ENCODE peak calls at places on chromosomes 5 and 9, in seven cellular contexts. F, H, B, U, R, Q and E are unnamed samples.

GRCh38 chr5:170338272-170338671 is 40.7 kb upstream of the LCP2 start:
- DNase-seq in F (no peak), H (no peak), B (no peak), U (no peak), R (no peak), Q (no peak), E (no peak)

GRCh38 chr5:55896663-55897062 is 45.5 kb downstream of the IL31RA start:
- DNase-seq in F (no peak), H (no peak), B (no peak), U (no peak), R (no peak), Q (no peak), E (no peak)

GRCh38 chr9:104971521-104971920 is 43.6 kb upstream of the ABCA1 start:
- DNase-seq in F (no peak), H (no peak), B (no peak), U (no peak), R (no peak), Q (no peak), E (no peak)

GRCh38 chr9:136095028-136095494 is at the start of gene NACC2:
- DNase-seq in F (no peak), H (no peak), B (peak), U (peak), R (peak), Q (peak), E (no peak)

GRCh38 chr5:23014251-23014650 is 161.1 kb upstream of the CDH12 start:
- DNase-seq in F (no peak), H (no peak), B (no peak), U (no peak), R (no peak), Q (no peak), E (no peak)

GRCh38 chr9:116493183-116493582 is 193.9 kb upstream of the TRIM32 start:
- DNase-seq in F (no peak), H (no peak), B (no peak), U (no peak), R (no peak), Q (no peak), E (no peak)

GRCh38 chr9:107847977-107848376 is 358.4 kb upstream of the KLF4 start:
- DNase-seq in F (no peak), H (no peak), B (no peak), U (no peak), R (no peak), Q (no peak), E (no peak)

GRCh38 chr5:1524481-1524798 is 680 bp upstream of the LPCAT1 start:
- DNase-seq in F (no peak), H (no peak), B (peak), U (no peak), R (no peak), Q (no peak), E (no peak)

GRCh38 chr5:27473300-27474053 is 435.1 kb upstream of the CDH9 start:
- DNase-seq in F (peak), H (no peak), B (no peak), U (no peak), R (no peak), Q (peak), E (no peak)

GRCh38 chr9:94672811-94673487 is 33.6 kb upstream of the FBP1 start:
- DNase-seq in F (no peak), H (no peak), B (no peak), U (no peak), R (no peak), Q (no peak), E (no peak)

GRCh38 chr9:3928590-3928989 is 371.3 kb downstream of the GLIS3 start:
- DNase-seq in F (no peak), H (no peak), B (no peak), U (no peak), R (no peak), Q (no peak), E (no peak)

GRCh38 chr9:3931996-3932906 is 367.6 kb downstream of the GLIS3 start:
- DNase-seq in F (no peak), H (no peak), B (no peak), U (no peak), R (no peak), Q (no peak), E (no peak)

GRCh38 chr9:3924145-3924544 is 375.7 kb downstream of the GLIS3 start:
- DNase-seq in F (peak), H (no peak), B (no peak), U (no peak), R (no peak), Q (no peak), E (no peak)

GRCh38 chr9:3931058-3931457 is 368.8 kb downstream of the GLIS3 start:
- DNase-seq in F (no peak), H (no peak), B (no peak), U (no peak), R (no peak), Q (no peak), E (no peak)

DNA sequence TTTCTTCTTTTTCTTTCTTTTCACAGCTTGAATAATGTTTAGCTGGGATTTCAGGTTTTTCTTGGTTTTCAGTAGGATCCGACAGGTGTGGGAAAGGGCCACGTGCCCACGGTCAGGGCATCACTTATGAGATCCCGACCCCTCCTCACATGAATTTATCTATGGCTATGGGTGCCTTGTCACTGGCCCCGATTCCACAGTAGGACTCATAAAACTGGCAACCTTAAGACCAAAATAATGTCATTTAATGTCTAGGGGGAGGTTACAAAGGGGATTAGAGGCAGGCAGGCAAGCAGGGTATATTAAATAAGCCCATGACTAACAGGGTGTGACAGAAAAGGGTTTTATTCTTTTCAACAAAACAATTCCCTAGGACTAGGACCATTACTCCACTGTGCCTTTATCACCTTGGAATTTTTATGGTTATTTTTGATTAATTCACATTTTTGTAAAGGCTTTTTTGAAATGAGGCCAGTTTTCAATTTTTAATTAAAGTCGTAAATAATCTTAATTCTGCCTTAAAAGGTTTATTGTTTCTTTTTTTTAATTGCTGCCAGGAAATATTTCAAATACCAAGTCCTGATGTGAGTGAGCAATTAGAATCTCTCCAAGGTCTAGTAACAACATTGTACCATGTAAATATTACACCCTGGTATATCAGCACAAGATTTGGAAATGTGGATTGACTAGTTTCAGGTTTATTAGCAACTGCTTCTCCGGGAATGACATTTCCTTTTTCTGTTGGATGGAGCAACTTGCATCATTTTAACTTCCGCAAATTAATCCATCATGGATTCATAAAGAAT is 370.3 kb downstream of the GLIS3 start:
- DNase-seq in F (no peak), H (no peak), B (no peak), U (no peak), R (no peak), Q (no peak), E (no peak)
- TF ChIP-seq EP300 in F (no peak), H (no peak), B (no peak), U (no peak), R (no peak), Q (no peak), E (no peak)

GRCh38 chr5:54643679-54644078 is 126.1 kb downstream of the SNX18 start:
- DNase-seq in F (no peak), H (no peak), B (no peak), U (no peak), R (no peak), Q (no peak), E (no peak)
- H3K4me3 ChIP-seq in F (no peak), H (no peak), B (no peak), U (no peak), R (no peak), Q (no peak), E (no peak)

GRCh38 chr5:125484272-125485002 is 738.0 kb upstream of the ZNF608 start:
- DNase-seq in F (no peak), H (no peak), B (peak), U (peak), R (peak), Q (no peak), E (peak)
- TF ChIP-seq POLR2AphosphoS5 in F (no peak), H (no peak), B (peak), U (no peak), R (peak), Q (no peak), E (no peak)

DNA sequence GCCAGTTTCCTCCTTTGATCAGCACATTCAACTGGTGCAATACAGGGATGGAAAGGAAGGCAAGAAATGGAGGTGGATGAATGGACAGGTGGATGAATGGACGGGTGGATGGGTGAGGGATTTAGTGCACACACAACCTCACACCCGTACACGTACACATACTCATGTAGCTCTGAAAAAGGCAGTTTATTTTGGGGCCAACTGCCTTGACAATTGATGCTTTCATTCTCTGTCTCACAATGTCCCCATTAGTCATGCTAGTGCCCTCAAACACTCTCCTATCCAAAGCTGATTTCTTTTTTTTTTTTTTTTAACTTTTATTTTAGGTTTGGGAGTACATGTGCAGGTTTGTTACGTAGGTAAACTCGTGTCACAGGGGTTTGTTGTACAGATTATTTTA is 495.0 kb downstream of the DMAC1 start:
- DNase-seq in F (no peak), H (no peak), B (no peak), U (no peak), R (no peak), Q (no peak), E (no peak)
- TF ChIP-seq EP300 in F (no peak), H (no peak), B (no peak), U (no peak), R (no peak), Q (no peak), E (no peak)

DNA sequence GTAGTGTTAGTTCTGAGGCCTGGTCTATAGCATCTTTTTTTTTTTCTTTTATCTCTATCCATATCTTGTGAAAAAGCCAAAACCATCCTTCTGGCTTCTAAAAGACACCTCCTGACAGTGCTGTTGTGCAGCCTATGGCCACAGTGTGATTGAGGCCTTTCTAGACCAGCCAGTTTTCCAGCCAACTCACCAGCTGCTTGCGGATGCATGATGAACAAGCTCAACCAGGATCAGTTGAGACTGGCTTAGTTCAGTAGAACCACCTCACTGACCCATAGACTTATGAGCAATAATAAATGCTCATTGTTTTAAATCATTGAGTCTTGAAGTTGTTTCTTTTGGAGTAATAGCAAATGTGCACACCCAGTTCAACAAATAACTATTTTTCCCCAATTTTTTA is 296.9 kb downstream of the FAM170A start:
- DNase-seq in F (no peak), H (no peak), B (no peak), U (no peak), R (no peak), Q (no peak), E (no peak)
- H3K4me3 ChIP-seq in F (no peak), H (no peak), B (no peak), U (no peak), R (no peak), Q (no peak), E (no peak)

GRCh38 chr5:6758706-6759105 is 45.5 kb downstream of the TENT4A start:
- DNase-seq in F (no peak), H (no peak), B (no peak), U (no peak), R (no peak), Q (no peak), E (peak)
- TF ChIP-seq POLR2AphosphoS5 in F (no peak), H (no peak), B (no peak), U (no peak), R (no peak), Q (no peak), E (no peak)

GRCh38 chr9:128001411-128002298 is 20.9 kb upstream of the EEIG1 start:
- DNase-seq in F (no peak), H (no peak), B (no peak), U (peak), R (peak), Q (peak), E (no peak)
- TF ChIP-seq EP300 in F (no peak), H (no peak), B (no peak), U (peak), R (no peak), Q (peak), E (no peak)

GRCh38 chr9:121398374-121398773 is 28.3 kb upstream of the STOM start:
- DNase-seq in F (peak), H (no peak), B (no peak), U (no peak), R (no peak), Q (no peak), E (no peak)

GRCh38 chr9:121390372-121390771 is 20.3 kb upstream of the STOM start:
- DNase-seq in F (no peak), H (no peak), B (no peak), U (no peak), R (no peak), Q (no peak), E (no peak)

GRCh38 chr9:121395558-121395957 is 25.5 kb upstream of the STOM start:
- DNase-seq in F (no peak), H (no peak), B (no peak), U (no peak), R (no peak), Q (no peak), E (no peak)

GRCh38 chr9:121393318-121393717 is 23.3 kb upstream of the STOM start:
- DNase-seq in F (no peak), H (no peak), B (no peak), U (no peak), R (no peak), Q (peak), E (no peak)

GRCh38 chr9:121394292-121394691 is 24.2 kb upstream of the STOM start:
- DNase-seq in F (no peak), H (no peak), B (no peak), U (no peak), R (no peak), Q (no peak), E (no peak)
- H3K4me3 ChIP-seq in F (no peak), H (no peak), B (no peak), U (no peak), R (no peak), Q (no peak), E (no peak)